ENCODE peak calls at places on chromosomes 5 and 9, in nine cellular contexts. H, V, D, C, B, K, T, U and N are unnamed samples.
A peak's percentile ranks its signal among the peaks of the same experiment; 100 is the strongest.

GRCh38 chr5:76836585-76836984 is 13.2 kb upstream of the S100Z start:
- DNase-seq in H (no peak), V (no peak), D (no peak), C (no peak), B (no peak), K (no peak), T (no peak), U (no peak), N (no peak)

GRCh38 chr5:127935398-127935797 is 148.2 kb upstream of the SLC12A2 start:
- DNase-seq in H (no peak), V (no peak), D (no peak), C (no peak), B (no peak), K (no peak), T (no peak), U (no peak), N (no peak)

GRCh38 chr5:4191024-4191423 is 595.4 kb downstream of the IRX1 start:
- DNase-seq in H (no peak), V (no peak), D (no peak), C (no peak), B (no peak), K (no peak), T (no peak), U (no peak), N (peak; percentile 32)

GRCh38 chr9:109894921-109895758 is 115.1 kb downstream of the PALM2AKAP2 start:
- DNase-seq in H (peak; percentile 54), V (peak; percentile 26), D (no peak), C (no peak), B (no peak), K (peak; percentile 34), T (no peak), U (no peak), N (no peak)

GRCh38 chr5:173454381-173454763 is 126.2 kb upstream of the STC2 start:
- DNase-seq in H (no peak), V (no peak), D (no peak), C (no peak), B (no peak), K (peak; percentile 64), T (no peak), U (no peak), N (no peak)

GRCh38 chr9:81574399-81574798 is 114.9 kb downstream of the TLE1 start:
- DNase-seq in H (no peak), V (no peak), D (no peak), C (no peak), B (no peak), K (peak; percentile 51), T (no peak), U (no peak), N (no peak)

GRCh38 chr5:2736872-2737271 is 14.6 kb downstream of the IRX2 start:
- DNase-seq in H (no peak), V (no peak), D (no peak), C (no peak), B (no peak), K (no peak), T (no peak), U (no peak), N (no peak)

GRCh38 chr9:2087500-2088313 is 72.6 kb downstream of the SMARCA2 start:
- DNase-seq in H (peak; percentile 65), V (no peak), D (peak; percentile 13), C (peak; percentile 25), B (peak; percentile 12), K (peak; percentile 49), T (no peak), U (no peak), N (no peak)

GRCh38 chr9:107592439-107592838 is 102.9 kb upstream of the KLF4 start:
- DNase-seq in H (no peak), V (no peak), D (no peak), C (no peak), B (no peak), K (no peak), T (no peak), U (no peak), N (no peak)